ENCODE peak calls at places on chromosomes 3 and 15, in four cellular contexts. I, W, S and H are unnamed samples.

GRCh38 chr3:139558351-139559170 is 19.0 kb upstream of the RBP1 start:
- DNase-seq in I (no peak), W (no peak), S (no peak), H (no peak)

GRCh38 chr15:75985966-75986365 is 26.3 kb downstream of the NRG4 start:
- DNase-seq in I (no peak), W (no peak), S (no peak), H (no peak)

GRCh38 chr15:32838820-32839219 is 121.0 kb downstream of the GREM1 start:
- DNase-seq in I (no peak), W (peak; percentile 47), S (peak; percentile 97), H (no peak)

GRCh38 chr3:31798840-31799239 is 182.2 kb downstream of the OSBPL10 start:
- DNase-seq in I (no peak), W (no peak), S (no peak), H (no peak)

GRCh38 chr15:51888593-51889195 is 59.2 kb downstream of the TMOD3 start:
- DNase-seq in I (no peak), W (no peak), S (peak; percentile 64), H (no peak)

GRCh38 chr3:140736863-140737460 is 59.1 kb downstream of the TRIM42 start:
- DNase-seq in I (no peak), W (peak; percentile 21), S (peak; percentile 66), H (peak; percentile 68)

GRCh38 chr15:59371458-59372351 is 966 bp downstream of the MYO1E start:
- DNase-seq in I (no peak), W (peak; percentile 59), S (peak; percentile 65), H (no peak)

GRCh38 chr15:61327019-61327631 is 98.0 kb upstream of the RORA start:
- DNase-seq in I (no peak), W (no peak), S (no peak), H (no peak)

GRCh38 chr3:178777718-178778411 is 241.6 kb downstream of the KCNMB2 start:
- DNase-seq in I (no peak), W (no peak), S (peak; percentile 56), H (no peak)

GRCh38 chr15:76006136-76006778 is 6.0 kb downstream of the NRG4 start:
- DNase-seq in I (no peak), W (no peak), S (peak; percentile 51), H (no peak)

GRCh38 chr3:98589331-98589870 is 4.0 kb downstream of the CPOX start:
- DNase-seq in I (no peak), W (no peak), S (no peak), H (no peak)

GRCh38 chr15:54515664-54516582 is 537.7 kb downstream of the UNC13C start:
- DNase-seq in I (no peak), W (no peak), S (no peak), H (no peak)

GRCh38 chr3:103195201-103195600 is 760.4 kb downstream of the ZPLD1 start:
- DNase-seq in I (no peak), W (no peak), S (no peak), H (no peak)

GRCh38 chr15:66912001-66912400 is 153.4 kb upstream of the SMAD3 start:
- DNase-seq in I (no peak), W (no peak), S (no peak), H (no peak)

GRCh38 chr3:46850468-46850780 is 12.8 kb downstream of the MYL3 start:
- DNase-seq in I (no peak), W (no peak), S (no peak), H (no peak)